ENCODE peak calls at places on chromosomes 11 and 22, in four cellular contexts. A, B, P and H are unnamed samples.

GRCh38 chr11:66324626-66325025 is 7.8 kb upstream of the CD248 start:
- DNase-seq in A (no peak), B (no peak), P (no peak), H (no peak)

GRCh38 chr11:118634435-118635236 is 27.2 kb downstream of the PHLDB1 start:
- DNase-seq in P (peak), B (peak), A (peak), H (peak)

GRCh38 chr11:110759972-110760381 is 47.7 kb upstream of the ARHGAP20 start:
- DNase-seq in A (no peak), P (no peak), B (no peak), H (no peak)

GRCh38 chr11:107457205-107457557 is 444 bp downstream of the CWF19L2 start:
- DNase-seq in A (no peak), B (no peak), P (peak), H (peak)

GRCh38 chr11:8748317-8748716 is 65.7 kb downstream of the RPL27A start:
- DNase-seq in P (no peak), A (no peak), B (no peak), H (no peak)

GRCh38 chr11:66950113-66950535 is 8.1 kb downstream of the PC start:
- DNase-seq in P (no peak), B (peak), A (no peak), H (no peak)

GRCh38 chr11:86983071-86983488 is 27.9 kb upstream of the FZD4 start:
- DNase-seq in A (no peak), P (no peak), B (no peak), H (peak)

GRCh38 chr11:68373189-68373809 is 60.9 kb downstream of the LRP5 start:
- DNase-seq in P (no peak), B (peak), A (peak), H (no peak)

GRCh38 chr22:35900483-35901168 is 128.0 kb downstream of the RBFOX2 start:
- DNase-seq in A (no peak), P (no peak), B (no peak), H (peak)
- H3K27ac ChIP-seq in A (peak), P (no peak), B (no peak), H (no peak)

DNA sequence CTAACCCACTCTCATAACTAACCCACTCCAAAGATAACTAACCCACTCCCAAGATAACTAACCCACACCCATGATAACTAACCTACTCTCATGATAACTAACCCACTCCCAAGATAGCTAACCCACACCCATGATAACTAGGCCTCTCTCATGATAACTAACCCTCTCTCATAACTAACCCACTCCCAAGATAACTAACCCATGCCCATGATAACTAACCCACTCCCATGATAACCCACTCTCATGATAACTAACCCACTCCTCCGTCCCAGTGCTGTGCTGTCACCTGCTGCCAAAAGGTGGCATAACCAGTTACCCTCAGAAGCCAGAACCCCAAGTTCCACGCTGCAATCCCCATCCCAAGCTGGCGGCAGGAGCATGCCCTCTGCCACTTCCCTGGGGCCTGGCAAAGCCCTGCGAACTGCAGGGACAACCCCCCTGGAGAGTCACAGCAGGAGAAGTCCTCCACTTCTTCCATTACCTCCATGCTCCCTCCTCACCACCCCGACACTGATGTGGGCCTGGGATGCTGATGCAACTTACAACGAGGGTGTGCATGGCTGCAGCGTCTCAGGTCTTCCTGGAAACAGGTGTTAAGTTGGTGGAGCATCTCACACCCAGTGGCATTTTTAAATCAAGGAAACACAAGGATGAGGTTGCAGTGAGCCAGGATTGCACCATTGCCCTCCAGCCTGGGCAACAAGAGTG is 30.8 kb upstream of the CELSR1 start:
- DNase-seq in A (no peak), B (no peak), P (peak), H (no peak)
- TF ChIP-seq CTCF in A (no peak), B (no peak), P (no peak), H (no peak)

GRCh38 chr11:64858467-64859401 is 14.3 kb upstream of the CDC42BPG start:
- DNase-seq in P (no peak), A (peak), B (no peak), H (no peak)
- H3K27ac ChIP-seq in P (no peak), A (peak), B (peak), H (peak)

GRCh38 chr11:34890089-34890488 is 26.1 kb downstream of the APIP start:
- DNase-seq in P (no peak), A (no peak), B (no peak), H (peak)
- TF ChIP-seq CTCF in P (peak), A (no peak), B (no peak), H (peak)

GRCh38 chr11:11179239-11179638 is 173.8 kb downstream of the CSNK2A3 start:
- DNase-seq in P (no peak), A (no peak), B (no peak), H (peak)

GRCh38 chr11:11173316-11174025 is 179.6 kb downstream of the CSNK2A3 start:
- DNase-seq in A (no peak), B (no peak), P (no peak), H (no peak)

GRCh38 chr11:11177156-11177808 is 175.8 kb downstream of the CSNK2A3 start:
- DNase-seq in P (no peak), B (no peak), A (no peak), H (no peak)

GRCh38 chr11:11178671-11179070 is 174.4 kb downstream of the CSNK2A3 start:
- DNase-seq in B (no peak), P (no peak), A (no peak), H (no peak)
- H3K27ac ChIP-seq in B (peak), P (no peak), A (no peak), H (peak)

GRCh38 chr11:17554487-17554886 is 7.4 kb downstream of the OTOG start:
- DNase-seq in P (no peak), B (peak), A (no peak), H (no peak)
- TF ChIP-seq CTCF in P (no peak), B (no peak), A (no peak), H (no peak)

GRCh38 chr22:47063071-47063509 is 300.6 kb downstream of the TBC1D22A start:
- DNase-seq in B (peak), P (no peak), A (no peak), H (no peak)
- H3K27ac ChIP-seq in B (no peak), P (no peak), A (no peak), H (no peak)

DNA sequence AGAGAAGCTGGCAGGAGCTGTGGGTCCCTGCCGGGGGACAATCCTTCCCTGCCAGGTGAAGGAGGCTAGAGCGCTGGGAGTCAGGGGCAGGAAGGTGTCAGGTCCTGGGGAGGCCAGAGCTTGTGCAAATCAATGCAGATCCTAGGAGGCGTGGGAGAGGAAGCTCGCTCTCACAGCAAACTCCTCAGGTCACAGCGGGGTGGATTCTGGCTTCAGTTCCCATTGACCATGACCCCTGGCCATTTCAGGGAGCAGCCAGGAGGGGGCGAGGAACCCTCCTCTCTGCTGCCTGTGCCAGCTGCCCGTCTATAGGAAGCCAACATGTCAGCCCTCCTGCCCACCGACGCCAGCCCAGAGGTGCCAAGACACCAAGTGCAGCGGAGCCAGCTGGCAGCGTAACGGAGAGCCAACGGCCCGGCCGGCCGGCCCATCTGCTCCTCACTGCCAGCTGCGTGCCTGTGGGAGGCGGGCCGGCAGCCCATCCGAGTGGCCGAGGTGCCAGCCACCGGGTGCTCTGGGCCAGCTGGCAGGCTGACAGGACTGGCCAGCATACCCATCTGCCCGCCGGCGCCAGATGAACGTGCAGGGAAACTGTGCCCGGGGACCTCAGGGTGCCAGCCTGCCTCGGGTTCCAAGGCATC is 374.9 kb downstream of the MIAT start:
- DNase-seq in A (peak), B (peak), P (peak), H (no peak)
- TF ChIP-seq CTCF in A (no peak), B (peak), P (peak), H (no peak)